ENCODE peak calls at places on chromosomes 3 and 15, in four cellular contexts. G, N, F and V are unnamed samples.

GRCh38 chr3:100076544-100077529 is 37.5 kb downstream of the FILIP1L start:
- DNase-seq in G (no peak), N (no peak), F (no peak), V (no peak)

GRCh38 chr15:63025460-63025859 is 17.1 kb upstream of the TPM1 start:
- DNase-seq in G (no peak), N (no peak), F (no peak), V (no peak)

GRCh38 chr3:54960736-54961135 is 32.9 kb upstream of the LRTM1 start:
- DNase-seq in G (no peak), N (no peak), F (no peak), V (no peak)

GRCh38 chr3:98697225-98697624 is 65.9 kb upstream of the ST3GAL6 start:
- DNase-seq in G (no peak), N (no peak), F (no peak), V (no peak)

GRCh38 chr3:123688241-123688747 is 103.4 kb upstream of the HACD2 start:
- DNase-seq in G (peak), N (peak), F (no peak), V (peak)

GRCh38 chr15:49832421-49832980 is 211.7 kb downstream of the DTWD1 start:
- DNase-seq in G (no peak), N (no peak), F (peak), V (no peak)

GRCh38 chr3:138389841-138390581 is 41.6 kb downstream of the MRAS start:
- DNase-seq in G (peak), N (peak), F (peak), V (peak)

GRCh38 chr15:90231028-90232017 is 2.4 kb downstream of the CIB1 start:
- DNase-seq in G (no peak), N (no peak), F (peak), V (no peak)

GRCh38 chr3:192566706-192567290 is 160.5 kb downstream of the FGF12 start:
- DNase-seq in G (peak), N (peak), F (peak), V (peak)

GRCh38 chr15:73352082-73352481 is 16.7 kb downstream of the HCN4 start:
- DNase-seq in G (no peak), N (no peak), F (no peak), V (no peak)

GRCh38 chr3:50352762-50353161 is 2.1 kb downstream of the CYB561D2 start:
- DNase-seq in G (no peak), N (no peak), F (no peak), V (no peak)

GRCh38 chr3:193078996-193079731 is 161.5 kb upstream of the MB21D2 start:
- DNase-seq in G (no peak), N (no peak), F (no peak), V (no peak)

GRCh38 chr15:55916666-55917409 is 76.6 kb downstream of the NEDD4 start:
- DNase-seq in G (peak), N (peak), F (no peak), V (no peak)

GRCh38 chr15:31442203-31443090 is 115.8 kb downstream of the KLF13 start:
- DNase-seq in G (peak), N (peak), F (no peak), V (peak)

GRCh38 chr15:98442379-98442833 is 205.9 kb upstream of the IGF1R start:
- DNase-seq in G (peak), N (peak), F (no peak), V (peak)

GRCh38 chr15:66486887-66487286 is 10.7 kb downstream of the SNAPC5 start:
- DNase-seq in G (no peak), N (no peak), F (no peak), V (no peak)

GRCh38 chr3:7504886-7505775 is 644.2 kb downstream of the GRM7 start:
- DNase-seq in G (no peak), N (no peak), F (peak), V (peak)

GRCh38 chr3:191220908-191221307 is 21.9 kb downstream of the OSTN start:
- DNase-seq in G (no peak), N (no peak), F (no peak), V (no peak)

GRCh38 chr15:101159096-101159935 is 92.5 kb downstream of the CHSY1 start:
- DNase-seq in G (no peak), N (no peak), F (no peak), V (no peak)

GRCh38 chr15:70099966-70100494 is 2.3 kb upstream of the TLE3 start:
- DNase-seq in G (no peak), N (no peak), F (no peak), V (no peak)

GRCh38 chr3:127456471-127457093 is 134.0 kb downstream of the TPRA1 start:
- DNase-seq in G (no peak), N (no peak), F (peak), V (peak)

GRCh38 chr15:57183041-57183440 is 193.3 kb upstream of the CGNL1 start:
- DNase-seq in G (no peak), N (no peak), F (no peak), V (no peak)

GRCh38 chr3:129404610-129405009 is 23.8 kb downstream of the EFCAB12 start:
- DNase-seq in G (no peak), N (no peak), F (no peak), V (no peak)

GRCh38 chr15:57718309-57718708 is 11.8 kb downstream of the POLR2M start:
- DNase-seq in G (no peak), N (no peak), F (no peak), V (no peak)

GRCh38 chr15:63573533-63573932 is 23.7 kb upstream of the FBXL22 start:
- DNase-seq in G (no peak), N (no peak), F (no peak), V (no peak)

GRCh38 chr3:37814547-37814946 is 47.1 kb upstream of the CTDSPL start:
- DNase-seq in G (no peak), N (no peak), F (no peak), V (no peak)

GRCh38 chr15:57527382-57528091 is 64.2 kb upstream of the MYZAP start:
- DNase-seq in G (peak), N (peak), F (no peak), V (peak)

GRCh38 chr3:52495777-52496602 is 852 bp downstream of the STAB1 start:
- DNase-seq in G (no peak), N (no peak), F (no peak), V (no peak)

GRCh38 chr15:66865622-66866611 is 163.9 kb downstream of the SMAD6 start:
- DNase-seq in G (no peak), N (no peak), F (peak), V (no peak)

GRCh38 chr15:77021803-77022381 is 27.0 kb downstream of the PSTPIP1 start:
- DNase-seq in G (peak), N (peak), F (no peak), V (peak)

GRCh38 chr3:143266512-143266911 is 146.9 kb downstream of the CHST2 start:
- DNase-seq in G (no peak), N (no peak), F (no peak), V (peak)

GRCh38 chr15:101255615-101256350 is 3.9 kb upstream of the CHSY1 start:
- DNase-seq in G (no peak), N (no peak), F (peak), V (peak)

GRCh38 chr3:66615643-66616301 is 115.0 kb upstream of the LRIG1 start:
- DNase-seq in G (no peak), N (peak), F (no peak), V (no peak)

GRCh38 chr3:126746395-126747177 is 42.5 kb downstream of the CHCHD6 start:
- DNase-seq in G (peak), N (peak), F (no peak), V (no peak)

DNA sequence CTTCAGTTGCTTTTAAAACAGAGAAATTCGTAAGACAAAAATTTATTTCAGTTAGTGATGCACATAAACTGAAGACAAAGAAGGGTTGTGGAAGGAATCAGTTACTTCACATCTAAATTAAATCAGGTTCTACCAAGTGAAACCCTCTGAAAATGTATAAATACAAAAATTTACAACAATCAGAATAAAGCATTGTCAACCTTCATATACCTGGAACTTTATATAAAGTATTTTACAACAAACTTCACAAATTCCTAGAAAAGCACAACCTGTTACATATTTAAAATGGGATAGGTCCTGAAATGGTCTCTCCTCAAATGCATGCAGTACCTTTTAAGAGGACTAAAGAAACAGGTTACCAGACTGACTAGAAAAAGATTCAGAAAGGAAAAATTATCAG is 26.9 kb downstream of the ATOSA start:
- DNase-seq in G (no peak), N (no peak), F (no peak), V (no peak)
- H3K4me3 ChIP-seq in G (no peak), N (peak), F (no peak), V (no peak)

GRCh38 chr3:12995389-12996180 is 77.6 kb downstream of the IQSEC1 start:
- DNase-seq in G (no peak), N (no peak), F (no peak), V (no peak)
- H3K4me3 ChIP-seq in G (no peak), N (no peak), F (peak), V (no peak)

GRCh38 chr3:48426944-48427629 is 2.8 kb downstream of the PLXNB1 start:
- DNase-seq in G (no peak), N (no peak), F (no peak), V (no peak)

GRCh38 chr3:48427630-48427962 is 2.3 kb downstream of the PLXNB1 start:
- DNase-seq in G (no peak), N (no peak), F (no peak), V (no peak)

GRCh38 chr3:48428088-48428862 is 1.6 kb downstream of the PLXNB1 start:
- DNase-seq in G (no peak), N (no peak), F (peak), V (no peak)

GRCh38 chr3:48425281-48425812 is 4.5 kb downstream of the PLXNB1 start:
- DNase-seq in G (no peak), N (no peak), F (no peak), V (no peak)

DNA sequence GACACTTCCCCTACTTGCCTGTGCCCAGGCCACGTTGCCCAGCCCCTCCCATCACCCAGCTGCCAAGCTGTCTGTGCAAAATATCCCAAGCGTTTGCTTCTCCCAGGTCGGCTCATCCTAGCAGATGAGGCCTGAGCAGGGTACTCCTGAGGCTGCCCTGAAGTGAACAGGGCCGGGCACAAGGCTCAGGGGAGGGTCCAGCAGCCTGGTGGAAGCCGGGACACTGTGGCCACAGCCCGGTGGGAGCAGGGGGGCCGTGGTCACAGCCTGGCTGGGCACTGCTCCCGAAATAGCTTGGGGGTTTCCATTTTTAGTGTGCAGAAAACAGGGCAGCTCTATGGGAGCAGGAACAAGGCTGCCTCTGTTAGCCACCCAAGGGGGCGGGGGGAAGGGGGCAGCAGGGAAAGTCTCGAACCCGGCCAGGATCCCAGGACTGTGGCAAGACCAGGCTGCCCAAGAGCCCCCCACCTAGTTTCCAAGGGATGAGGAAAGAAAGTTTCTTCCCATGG is 3.4 kb downstream of the PLXNB1 start:
- DNase-seq in G (no peak), N (no peak), F (no peak), V (no peak)
- H3K4me3 ChIP-seq in G (no peak), N (no peak), F (peak), V (no peak)

GRCh38 chr3:25427155-25428002 is 684 bp upstream of the RARB start:
- DNase-seq in G (no peak), N (no peak), F (no peak), V (no peak)
- H3K4me3 ChIP-seq in G (peak), N (peak), F (peak), V (peak)

DNA sequence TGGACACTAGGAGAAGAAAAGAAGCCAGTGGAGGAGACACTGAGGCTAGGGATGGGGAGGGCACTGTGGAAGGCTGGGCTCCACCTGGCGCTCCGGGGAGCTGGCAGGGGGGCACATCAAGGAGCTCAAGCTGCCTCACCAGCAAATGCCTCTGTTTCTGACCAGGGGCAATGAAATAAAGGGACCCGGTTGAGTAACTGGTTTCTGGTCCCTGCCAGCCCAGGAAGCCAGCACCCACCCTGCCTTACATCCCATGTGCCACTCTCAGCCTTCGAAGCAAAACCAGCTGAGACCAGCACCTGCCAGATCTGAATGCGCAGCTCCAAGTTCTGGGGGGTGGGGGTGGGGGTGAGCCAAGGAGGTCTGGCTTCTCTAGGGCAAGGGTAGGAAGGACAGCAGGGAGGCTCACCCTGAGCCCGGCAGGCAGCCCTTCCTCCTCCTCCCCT is 359 bp upstream of the PAK6 start:
- DNase-seq in G (no peak), N (no peak), F (no peak), V (no peak)
- H3K4me3 ChIP-seq in G (peak), N (peak), F (peak), V (peak)

GRCh38 chr3:14658978-14659377 is 7.4 kb downstream of the CCDC174 start:
- DNase-seq in G (no peak), N (no peak), F (no peak), V (no peak)
- H3K4me3 ChIP-seq in G (no peak), N (no peak), F (no peak), V (no peak)

GRCh38 chr3:46978985-46979944 is at the start of gene NBEAL2:
- DNase-seq in G (peak), N (peak), F (peak), V (peak)
- H3K4me3 ChIP-seq in G (peak), N (peak), F (peak), V (peak)

GRCh38 chr3:146250449-146251382 is at the start of gene PLSCR4:
- DNase-seq in G (no peak), N (no peak), F (peak), V (peak)
- H3K4me3 ChIP-seq in G (peak), N (peak), F (peak), V (peak)

DNA sequence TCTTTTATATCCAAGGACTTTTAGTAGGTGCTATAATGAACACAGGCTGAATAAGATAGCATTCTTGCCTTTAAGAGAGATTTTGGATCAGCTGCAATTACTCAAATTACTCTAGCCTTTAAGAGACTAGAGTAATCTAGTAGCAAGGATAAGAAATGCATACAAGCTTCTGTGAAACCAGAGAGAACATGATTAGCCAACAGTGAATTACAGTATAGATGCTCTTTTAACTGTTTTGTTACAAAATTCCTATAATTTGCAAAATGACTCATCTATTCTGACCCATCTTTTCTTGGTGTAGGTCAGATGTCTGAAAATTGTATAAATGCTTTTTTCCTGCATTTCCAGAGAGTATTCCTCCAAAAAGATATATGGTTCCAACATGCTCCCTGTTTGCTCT is 66.9 kb downstream of the CEP63 start:
- DNase-seq in G (no peak), N (no peak), F (no peak), V (no peak)
- H3K4me3 ChIP-seq in G (no peak), N (no peak), F (no peak), V (no peak)

GRCh38 chr15:74780983-74781672 is 752 bp upstream of the CSK start:
- DNase-seq in G (no peak), N (no peak), F (no peak), V (no peak)
- H3K4me3 ChIP-seq in G (peak), N (peak), F (peak), V (peak)